ENCODE peak calls at places on chromosomes 3 and 15, in four cellular contexts. U is heart left ventricle, F is tibial nerve, B is stomach. Q is an unnamed sample.

GRCh38 chr3:64027708-64028107 is 4.4 kb upstream of the PSMD6 start:
- DNase-seq in U (no peak), F (no peak), B (no peak), Q (no peak)

GRCh38 chr15:85756411-85757072 is 38.2 kb downstream of the KLHL25 start:
- DNase-seq in U (peak; percentile 14), F (peak; percentile 9), B (no peak), Q (no peak)

GRCh38 chr15:96851613-96852012 is 521.1 kb downstream of the NR2F2 start:
- DNase-seq in U (no peak), F (no peak), B (no peak), Q (no peak)

GRCh38 chr15:92745845-92746271 is 90.3 kb upstream of the FAM174B start:
- DNase-seq in U (no peak), F (no peak), B (no peak), Q (no peak)

GRCh38 chr3:98800401-98800800 is 37.3 kb downstream of the ST3GAL6 start:
- DNase-seq in U (no peak), F (no peak), B (no peak), Q (no peak)

GRCh38 chr3:39178553-39178952 is 13.8 kb downstream of the XIRP1 start:
- DNase-seq in U (no peak), F (no peak), B (no peak), Q (no peak)

GRCh38 chr3:4584537-4585249 is 91.5 kb downstream of the ITPR1 start:
- DNase-seq in U (peak; percentile 46), F (no peak), B (no peak), Q (no peak)

GRCh38 chr3:114411811-114412803 is 118.3 kb downstream of the TIGIT start:
- DNase-seq in U (no peak), F (no peak), B (no peak), Q (no peak)

GRCh38 chr3:45104715-45105711 is 41.2 kb downstream of the CDCP1 start:
- DNase-seq in U (no peak), F (no peak), B (no peak), Q (no peak)

GRCh38 chr3:114624047-114624445 is 330.2 kb downstream of the TIGIT start:
- DNase-seq in U (peak; percentile 65), F (peak; percentile 33), B (no peak), Q (no peak)

GRCh38 chr3:53346514-53346913 is 829 bp downstream of the DCP1A start:
- DNase-seq in U (no peak), F (no peak), B (no peak), Q (no peak)

GRCh38 chr3:65811917-65812316 is 226.8 kb downstream of the MAGI1 start:
- DNase-seq in U (no peak), F (no peak), B (no peak), Q (no peak)

GRCh38 chr15:43151688-43152087 is 18.3 kb downstream of the TMEM62 start:
- DNase-seq in U (no peak), F (no peak), B (no peak), Q (no peak)

GRCh38 chr3:195247086-195247862 is 23.7 kb downstream of the XXYLT1 start:
- DNase-seq in U (no peak), F (no peak), B (no peak), Q (no peak)

GRCh38 chr3:8932507-8932906 is 30.8 kb downstream of the RAD18 start:
- DNase-seq in U (no peak), F (no peak), B (no peak), Q (no peak)

GRCh38 chr3:48747015-48747615 is 30.1 kb upstream of the IP6K2 start:
- DNase-seq in U (no peak), F (no peak), B (no peak), Q (no peak)

GRCh38 chr3:60431599-60431958 is 819.7 kb downstream of the FHIT start:
- DNase-seq in U (peak; percentile 16), F (no peak), B (no peak), Q (no peak)

GRCh38 chr3:104323226-104323625 is 1043.5 kb upstream of the ALCAM start:
- DNase-seq in U (no peak), F (no peak), B (no peak), Q (no peak)

GRCh38 chr15:96849501-96849900 is 519.0 kb downstream of the NR2F2 start:
- DNase-seq in U (no peak), F (no peak), B (no peak), Q (no peak)

GRCh38 chr3:101521251-101521701 is 8.3 kb upstream of the SENP7 start:
- DNase-seq in U (no peak), F (no peak), B (no peak), Q (no peak)

GRCh38 chr15:82810061-82810862 is 834 bp downstream of the WHAMM start:
- DNase-seq in U (peak; percentile 35), F (no peak), B (peak; percentile 58), Q (no peak)

GRCh38 chr3:127173516-127174166 is 19.3 kb upstream of the PRR23E start:
- DNase-seq in U (no peak), F (no peak), B (no peak), Q (no peak)

GRCh38 chr3:105791134-105791533 is 77.7 kb downstream of the CBLB start:
- DNase-seq in U (no peak), F (no peak), B (no peak), Q (no peak)

GRCh38 chr3:66153961-66154923 is 66.6 kb upstream of the SLC25A26 start:
- DNase-seq in U (peak; percentile 21), F (no peak), B (no peak), Q (no peak)

GRCh38 chr3:124558898-124559649 is 171.2 kb upstream of the UMPS start:
- DNase-seq in U (peak; percentile 73), F (peak; percentile 24), B (peak; percentile 84), Q (peak; percentile 58)

GRCh38 chr3:6282920-6283319 is 578.0 kb upstream of the GRM7 start:
- DNase-seq in U (no peak), F (no peak), B (no peak), Q (no peak)

GRCh38 chr3:158260392-158260791 is 150.5 kb downstream of the RSRC1 start:
- DNase-seq in U (no peak), F (no peak), B (no peak), Q (no peak)

GRCh38 chr3:158267015-158267414 is 157.1 kb downstream of the RSRC1 start:
- DNase-seq in U (no peak), F (no peak), B (no peak), Q (no peak)

GRCh38 chr3:158261371-158261991 is 151.6 kb downstream of the RSRC1 start:
- DNase-seq in U (no peak), F (no peak), B (no peak), Q (no peak)

GRCh38 chr3:158269896-158270295 is 160.0 kb downstream of the RSRC1 start:
- DNase-seq in U (no peak), F (no peak), B (no peak), Q (no peak)

GRCh38 chr3:158264894-158265293 is 155.0 kb downstream of the RSRC1 start:
- DNase-seq in U (no peak), F (no peak), B (no peak), Q (peak; percentile 64)
- H3K4me3 ChIP-seq in U (no peak overlapping the region), F (no peak overlapping the region), B (no peak overlapping the region), Q (no peak overlapping the region)

DNA sequence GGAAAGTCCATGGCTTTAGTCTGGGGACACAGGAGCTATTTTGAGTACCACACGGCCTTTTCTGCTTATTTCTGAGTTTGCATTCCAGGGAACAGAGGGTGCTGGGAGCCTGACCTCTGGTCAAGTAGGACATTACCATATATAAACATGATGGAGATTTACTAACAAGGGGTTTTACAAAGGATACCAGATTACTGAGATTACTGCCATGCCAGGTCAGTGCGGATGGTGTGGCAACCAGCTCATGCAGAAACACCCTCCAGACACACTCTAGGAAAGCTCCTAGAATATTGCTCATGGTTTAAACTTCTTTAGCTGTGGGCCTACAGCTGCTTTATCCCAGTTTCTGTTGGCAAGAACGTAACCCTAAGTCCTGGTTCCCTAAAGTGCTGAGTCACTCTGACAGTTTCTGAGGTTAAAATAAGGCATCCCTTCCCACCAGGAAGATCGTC is 54.3 kb upstream of the AGTR1 start:
- DNase-seq in U (no peak), F (no peak), B (no peak), Q (no peak)
- TF ChIP-seq CTCF in U (no peak), F (no peak), B (no peak), Q (no peak)

GRCh38 chr3:187738400-187739124 is 6.7 kb downstream of the BCL6 start:
- DNase-seq in U (peak; percentile 92), F (peak; percentile 74), B (peak; percentile 87), Q (peak; percentile 92)
- TF ChIP-seq POLR2A in U (no peak), F (no peak), B (no peak), Q (peak; percentile 16)

DNA sequence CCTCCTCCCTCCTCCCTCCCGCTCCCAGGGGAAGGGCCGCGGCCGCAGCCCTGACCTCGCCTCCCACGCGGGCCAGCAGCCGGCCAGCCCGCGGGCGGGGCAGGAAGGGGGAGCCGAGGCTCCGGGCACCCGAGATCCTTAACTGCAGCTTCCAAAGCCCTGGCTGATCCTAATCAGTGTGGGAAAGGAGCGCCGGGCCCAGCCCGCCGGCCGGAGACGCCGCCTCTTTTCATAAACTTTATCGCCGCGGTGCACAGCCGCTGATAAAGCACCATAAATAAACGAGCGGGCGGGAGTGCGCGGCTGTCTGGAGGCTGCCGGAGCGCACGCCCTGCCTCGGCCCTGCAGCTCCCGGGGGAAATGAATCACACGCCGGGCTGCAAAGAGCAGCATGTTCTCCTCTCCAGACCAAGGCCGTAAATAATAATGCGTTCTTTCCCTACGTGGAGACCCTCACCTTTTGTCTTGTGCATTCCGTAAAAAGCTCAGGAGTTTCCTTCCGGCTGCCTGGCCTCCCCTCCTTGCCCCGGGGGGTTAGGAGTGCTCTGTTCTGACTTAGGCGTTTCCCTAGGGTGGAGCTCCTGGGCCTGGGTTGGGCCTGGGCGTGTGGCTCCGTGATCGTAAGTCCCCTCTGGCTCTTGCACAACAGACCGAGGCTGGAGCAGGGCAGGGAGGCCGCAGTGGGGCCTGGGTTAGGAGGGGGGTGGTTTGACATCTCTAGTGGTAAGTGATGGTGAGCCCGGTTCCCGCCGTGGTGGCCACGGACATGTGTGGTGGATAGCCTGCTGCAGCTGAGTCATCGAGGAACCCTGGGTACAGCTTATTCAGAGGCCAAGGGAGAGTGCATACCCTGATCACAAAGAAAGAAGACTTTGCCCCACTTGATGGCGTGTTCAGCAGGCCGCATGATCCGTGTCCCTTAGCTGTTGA is 132.6 kb upstream of the HES1 start:
- DNase-seq in U (peak; percentile 92), F (peak; percentile 83), B (peak; percentile 90), Q (peak; percentile 97)
- H3K4me3 ChIP-seq in U (peak overlapping the region; percentile 54), F (peak overlapping the region; percentile 29), B (peak overlapping the region; percentile 37), Q (no peak overlapping the region)

DNA sequence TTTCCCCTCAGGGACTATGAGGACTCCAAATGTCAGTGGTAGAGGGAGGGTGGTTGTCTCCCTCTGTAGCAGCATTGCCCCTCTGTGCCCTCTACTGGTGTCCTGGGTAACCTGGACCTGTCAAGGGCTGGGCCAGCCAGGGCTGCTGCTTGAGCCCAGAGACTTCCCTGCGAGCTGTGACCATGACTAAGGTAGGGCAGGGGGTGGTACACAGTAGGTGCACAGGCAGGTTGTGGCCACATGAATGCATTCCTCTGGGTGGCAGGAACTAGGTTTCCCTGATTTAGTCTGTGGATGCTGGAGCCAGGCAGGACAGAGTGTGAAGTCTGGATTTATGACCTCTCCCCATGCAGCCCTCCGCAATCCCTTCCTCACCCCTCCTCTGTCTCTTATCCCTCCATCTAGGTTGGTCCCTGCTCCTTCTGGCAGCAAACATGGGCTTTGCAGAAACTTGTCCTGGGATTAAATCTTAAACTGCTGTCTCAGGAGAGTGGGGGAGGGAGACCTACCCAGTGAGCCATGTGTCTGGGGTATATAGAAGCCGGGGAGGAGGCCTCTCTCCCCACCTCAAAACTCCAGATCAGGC is 8.7 kb upstream of the SEMA3F start:
- DNase-seq in U (no peak), F (no peak), B (no peak), Q (no peak)
- TF ChIP-seq CTCF in U (no peak), F (no peak), B (no peak), Q (no peak)